ENCODE peak calls at places on chromosomes 16 and 17, in six cellular contexts. D is endothelial cell of umbilical vein, L is PC-9, B is stomach, Z is cardiac muscle cell, G is psoas muscle. H is an unnamed sample. For H3K27me3, the result is how much of the 10 kb centered on the place peaks cover.

GRCh38 chr17:59914274-59914854 is 21.4 kb downstream of the RPS6KB1 start:
- DNase-seq in D (peak), G (no peak), Z (peak), B (no peak), L (no peak), H (no peak)

GRCh38 chr16:66899310-66899944 is 19.1 kb downstream of the PDP2 start:
- DNase-seq in D (no peak), Z (peak), B (no peak), L (no peak), G (peak), H (no peak)

GRCh38 chr17:81306491-81306890 is 11.4 kb upstream of the SLC38A10 start:
- DNase-seq in L (no peak), Z (no peak), D (no peak), B (no peak), G (no peak), H (no peak)

GRCh38 chr17:3104322-3104721 is at the start of gene OR1D2:
- DNase-seq in L (no peak), Z (no peak), D (no peak), B (no peak), G (no peak), H (no peak)

GRCh38 chr17:61378658-61379456 is 20.8 kb upstream of the TBX2 start:
- DNase-seq in L (no peak), D (no peak), Z (no peak), G (no peak), B (no peak), H (no peak)

GRCh38 chr17:41777579-41778188 is 8.8 kb downstream of the JUP start:
- DNase-seq in B (peak), G (peak), D (peak), Z (peak), L (peak), H (peak)

GRCh38 chr17:58403312-58403711 is 14.0 kb downstream of the RNF43 start:
- DNase-seq in B (no peak), D (no peak), Z (peak), L (no peak), G (no peak), H (no peak)

GRCh38 chr17:35740997-35741931 is 9.8 kb downstream of the RASL10B start:
- DNase-seq in B (no peak), Z (peak), G (no peak), D (no peak), L (no peak), H (no peak)

GRCh38 chr17:305090-305976 is 47.3 kb downstream of the RPH3AL start:
- DNase-seq in D (no peak), Z (no peak), L (peak), B (peak), G (peak), H (peak)

GRCh38 chr17:38602453-38602852 is 3.3 kb downstream of the SRCIN1 start:
- DNase-seq in B (no peak), Z (no peak), D (no peak), G (no peak), L (no peak), H (no peak)

GRCh38 chr17:12062249-12062648 is 41.6 kb downstream of the MAP2K4 start:
- DNase-seq in L (no peak), B (no peak), Z (no peak), D (no peak), G (no peak), H (no peak)

GRCh38 chr17:44595216-44595775 is 38.0 kb downstream of the FZD2 start:
- DNase-seq in Z (no peak), B (no peak), D (no peak), L (no peak), G (no peak), H (no peak)

GRCh38 chr17:66446419-66446818 is 144.0 kb downstream of the PRKCA start:
- DNase-seq in D (no peak), L (no peak), B (no peak), Z (no peak), G (no peak), H (no peak)

GRCh38 chr17:50117202-50118040 is 12.5 kb downstream of the SAMD14 start:
- DNase-seq in L (no peak), D (peak), B (peak), Z (peak), G (peak), H (no peak)

GRCh38 chr16:25155553-25156460 is 44.3 kb downstream of the LCMT1 start:
- DNase-seq in G (no peak), L (no peak), B (no peak), D (peak), Z (peak), H (peak)

GRCh38 chr17:68867759-68868516 is 87.3 kb downstream of the ABCA8 start:
- DNase-seq in L (no peak), G (no peak), Z (no peak), B (no peak), D (peak), H (no peak)

GRCh38 chr16:84482951-84483881 is 21.2 kb downstream of the MEAK7 start:
- DNase-seq in B (peak), L (no peak), G (no peak), Z (no peak), D (no peak), H (no peak)

GRCh38 chr17:245020-245419 is 63.6 kb upstream of the DOC2B start:
- DNase-seq in L (no peak), D (no peak), G (peak), B (no peak), Z (no peak), H (no peak)

GRCh38 chr16:85570213-85570734 is 42.8 kb upstream of the GSE1 start:
- DNase-seq in L (peak), Z (no peak), G (no peak), D (no peak), B (peak), H (no peak)

GRCh38 chr16:20744922-20745440 is 3.4 kb upstream of the THUMPD1 start:
- DNase-seq in Z (peak), B (no peak), L (no peak), G (no peak), D (peak), H (no peak)

GRCh38 chr17:4444782-4445473 is 11.2 kb downstream of the SPNS3 start:
- DNase-seq in B (peak), Z (peak), L (peak), G (peak), D (no peak), H (no peak)

GRCh38 chr16:14564881-14565687 is 65.0 kb downstream of the PARN start:
- DNase-seq in Z (peak), G (no peak), B (no peak), L (peak), D (peak), H (no peak)

GRCh38 chr17:17940451-17940911 is 31.7 kb downstream of the TOM1L2 start:
- DNase-seq in L (no peak), Z (no peak), G (no peak), B (no peak), D (peak), H (no peak)

GRCh38 chr17:48542114-48542955 is 2.6 kb downstream of the HOXB2 start:
- DNase-seq in D (peak), B (no peak), L (no peak), Z (peak), G (no peak), H (no peak)

GRCh38 chr17:81408049-81408448 is 12.8 kb downstream of the BAHCC1 start:
- DNase-seq in D (no peak), L (no peak), G (no peak), Z (no peak), B (no peak), H (no peak)

GRCh38 chr16:2586241-2586640 is 48.4 kb downstream of the PDPK1 start:
- DNase-seq in D (no peak), G (peak), B (no peak), L (no peak), Z (no peak), H (no peak)

GRCh38 chr17:39455919-39456318 is 4.9 kb upstream of the MED1 start:
- DNase-seq in D (no peak), G (no peak), B (no peak), Z (no peak), L (no peak), H (no peak)

GRCh38 chr16:67268136-67268579 is 11.2 kb upstream of the PLEKHG4 start:
- DNase-seq in B (peak), G (peak), Z (peak), D (peak), L (peak), H (no peak)

GRCh38 chr17:39607057-39607850 is 466 bp downstream of the NEUROD2 start:
- DNase-seq in D (no peak), L (no peak), Z (no peak), G (no peak), B (no peak), H (no peak)

GRCh38 chr16:87561200-87562105 is 40.9 kb upstream of the JPH3 start:
- DNase-seq in Z (no peak), G (no peak), L (peak), B (no peak), D (no peak), H (no peak)

GRCh38 chr17:46876353-46876887 is 25.0 kb downstream of the WNT9B start:
- DNase-seq in Z (no peak), L (peak), B (peak), G (no peak), D (no peak), H (no peak)

GRCh38 chr17:40025559-40025958 is 10.3 kb downstream of the CSF3 start:
- DNase-seq in D (no peak), G (no peak), L (no peak), B (no peak), Z (no peak), H (no peak)

GRCh38 chr17:82245144-82246039 is 16.6 kb downstream of the SLC16A3 start:
- DNase-seq in L (no peak), D (no peak), Z (no peak), B (no peak), G (peak), H (no peak)

GRCh38 chr16:25897677-25898076 is 205.9 kb downstream of the HS3ST4 start:
- DNase-seq in Z (no peak), L (no peak), D (no peak), G (no peak), B (no peak), H (no peak)

GRCh38 chr17:28959471-28959871 is 8.2 kb upstream of the PHF12 start:
- DNase-seq in B (no peak), D (no peak), G (no peak), L (no peak), Z (no peak), H (no peak)

GRCh38 chr16:4748682-4749411 is 14.5 kb downstream of the DNAAF8 start:
- DNase-seq in D (no peak), Z (no peak), L (no peak), G (no peak), B (no peak), H (no peak)

GRCh38 chr16:17070882-17071592 is 399.7 kb downstream of the XYLT1 start:
- DNase-seq in B (peak), G (no peak), L (no peak), D (no peak), Z (no peak), H (no peak)

GRCh38 chr17:8253801-8254200 is 4.7 kb downstream of the PFAS start:
- DNase-seq in Z (peak), D (peak), B (no peak), L (no peak), G (no peak), H (no peak)
- TF ChIP-seq CTCF in Z (peak), D (peak), B (no peak), L (no peak), G (peak), H (no peak)

GRCh38 chr16:12452549-12452948 is 351.1 kb downstream of the CPPED1 start:
- DNase-seq in Z (no peak), G (no peak), L (no peak), D (no peak), B (no peak), H (no peak)
- H3K27me3 ChIP-seq in Z (under half), G (under half), L (under half), D (under half), B (under half), H (under half)

GRCh38 chr16:424033-424622 is 1.3 kb upstream of the RAB11FIP3 start:
- DNase-seq in L (peak), G (peak), B (peak), D (peak), Z (peak), H (peak)

GRCh38 chr16:425740-426114 is 278 bp downstream of the RAB11FIP3 start:
- DNase-seq in B (no peak), G (no peak), L (no peak), D (no peak), Z (no peak), H (no peak)

GRCh38 chr16:425082-425718 is at the start of gene RAB11FIP3:
- DNase-seq in G (peak), Z (peak), B (peak), L (peak), D (peak), H (no peak)

GRCh38 chr16:426115-426905 is 861 bp downstream of the RAB11FIP3 start:
- DNase-seq in L (no peak), B (no peak), G (peak), Z (no peak), D (peak), H (no peak)

GRCh38 chr16:424623-425081 is 797 bp upstream of the RAB11FIP3 start:
- DNase-seq in L (no peak), B (peak), G (peak), Z (peak), D (peak), H (no peak)
- H3K4me3 ChIP-seq in L (peak), B (peak), G (peak), Z (peak), D (peak), H (peak)

GRCh38 chr16:46757339-46758050 is 9.4 kb upstream of the MYLK3 start:
- DNase-seq in G (peak), L (no peak), D (no peak), Z (peak), B (peak), H (no peak)
- TF ChIP-seq CTCF in G (no peak), L (no peak), D (no peak), Z (no peak), B (no peak), H (no peak)

GRCh38 chr17:79612468-79613194 is 1.8 kb upstream of the RBFOX3 start:
- DNase-seq in B (peak), L (no peak), Z (peak), D (peak), G (no peak), H (no peak)
- H3K27me3 ChIP-seq in B (half or more), L (half or more), Z (half or more), D (under half), G (under half), H (half or more)

GRCh38 chr16:69724414-69724873 is 1.9 kb downstream of the NQO1 start:
- DNase-seq in Z (no peak), G (no peak), L (no peak), B (no peak), D (no peak), H (no peak)

GRCh38 chr16:69727916-69728270 is 1.5 kb upstream of the NQO1 start:
- DNase-seq in Z (no peak), G (no peak), D (no peak), B (peak), L (no peak), H (no peak)

GRCh38 chr16:69725480-69726312 is 664 bp downstream of the NQO1 start:
- DNase-seq in L (no peak), G (no peak), B (peak), Z (no peak), D (no peak), H (no peak)

GRCh38 chr16:69726313-69727060 is at the start of gene NQO1:
- DNase-seq in B (peak), L (peak), D (peak), Z (peak), G (peak), H (peak)

DNA sequence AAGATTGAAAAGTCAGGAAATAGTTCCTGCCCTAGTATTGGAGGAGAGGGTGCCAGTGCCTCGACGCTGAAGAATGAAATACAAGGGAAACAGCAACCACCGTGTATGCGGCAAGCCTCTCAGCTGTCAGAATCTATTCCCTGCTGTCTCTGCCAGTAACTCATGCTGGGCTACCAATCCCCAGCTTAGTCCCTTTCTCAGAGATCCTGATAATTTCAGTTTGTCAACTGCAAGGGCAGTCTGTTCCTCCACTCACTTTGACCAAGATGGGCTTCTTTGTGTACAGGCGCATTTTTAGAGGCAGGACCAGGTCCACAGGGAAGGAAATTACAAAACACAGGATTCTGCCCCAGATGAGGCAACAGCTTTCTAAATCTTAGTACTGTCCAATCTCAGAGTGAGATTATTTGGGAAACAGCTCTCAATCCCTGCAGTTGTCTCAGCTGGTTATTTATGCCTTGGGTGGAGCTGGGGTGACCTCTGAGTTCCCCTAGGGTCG is 1.3 kb downstream of the NQO1 start:
- DNase-seq in L (no peak), Z (peak), G (no peak), D (peak), B (no peak), H (no peak)
- H3K4me3 ChIP-seq in L (peak), Z (no peak), G (peak), D (peak), B (peak), H (no peak)

GRCh38 chr16:398551-399277 is 1.7 kb downstream of the NME4 start:
- DNase-seq in D (no peak), Z (no peak), G (no peak), B (no peak), L (no peak), H (no peak)
- TF ChIP-seq CTCF in D (no peak), Z (no peak), G (no peak), B (no peak), L (no peak), H (no peak)

GRCh38 chr17:77793888-77794235 is 164.6 kb upstream of the TNRC6C start:
- DNase-seq in B (no peak), D (no peak), Z (no peak), G (no peak), L (no peak), H (no peak)
- H3K27me3 ChIP-seq in B (under half), D (under half), Z (under half), G (under half), L (half or more), H (under half)

DNA sequence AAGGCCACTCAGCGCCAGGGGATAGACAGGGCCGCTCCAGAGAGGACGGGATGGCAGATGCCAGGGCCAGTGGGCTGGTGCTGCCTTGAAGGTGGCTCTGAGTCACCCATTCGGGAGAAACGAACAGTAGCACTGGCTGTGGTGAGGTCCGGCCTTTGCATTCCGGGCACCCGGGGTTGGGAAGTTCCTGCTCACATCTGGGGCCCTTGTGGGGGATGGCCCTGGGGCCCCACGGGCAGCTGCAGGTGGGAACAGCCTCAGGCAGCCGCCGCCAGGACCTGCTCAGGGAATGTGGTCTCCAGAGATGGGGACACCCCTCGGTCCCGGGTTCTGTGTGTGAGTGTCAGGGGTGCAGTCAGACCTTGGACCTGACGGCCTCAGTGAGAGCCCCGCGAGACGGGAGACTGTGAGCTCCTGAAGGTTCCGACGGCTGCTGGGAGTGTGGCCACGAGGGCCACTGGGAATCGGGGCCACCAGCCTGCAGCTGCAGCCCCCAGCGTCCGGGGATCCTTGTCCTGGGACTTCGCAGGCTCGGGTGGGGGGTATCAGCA is 1.4 kb downstream of the CBFA2T3 start:
- DNase-seq in D (no peak), B (no peak), Z (no peak), G (peak), L (no peak), H (no peak)
- H3K4me3 ChIP-seq in D (no peak), B (peak), Z (no peak), G (peak), L (no peak), H (no peak)